ENCODE peak calls at places on chromosome 3, in six cellular contexts. U is colonic mucosa, G is heart right ventricle, M is ovary, H is A549, Y is hepatocyte. F is an unnamed sample.

GRCh38 chr3:170809021-170809974 is 60.7 kb downstream of the RPL22L1 start:
- DNase-seq in U (peak), G (no peak), Y (peak), M (peak), H (peak), F (peak)

GRCh38 chr3:155233213-155233612 is 60.3 kb downstream of the STRIT1 start:
- DNase-seq in G (no peak), U (no peak), M (peak), H (no peak), Y (peak), F (peak)

GRCh38 chr3:16728762-16729745 is 123.8 kb upstream of the DAZL start:
- DNase-seq in H (no peak), U (no peak), M (no peak), G (no peak), Y (no peak), F (peak)

GRCh38 chr3:126558336-126559071 is at the start of gene C3orf22:
- DNase-seq in U (peak), G (no peak), Y (no peak), M (no peak), H (no peak), F (no peak)

GRCh38 chr3:189308594-189308993 is 136.8 kb downstream of the TPRG1 start:
- DNase-seq in M (no peak), G (no peak), Y (peak), H (no peak), U (no peak), F (no peak)

GRCh38 chr3:126495786-126496185 is 20.1 kb upstream of the ZXDC start:
- DNase-seq in U (no peak), Y (no peak), H (no peak), M (no peak), G (no peak), F (no peak)

GRCh38 chr3:114376516-114376915 is 82.7 kb downstream of the TIGIT start:
- DNase-seq in U (no peak), Y (no peak), G (no peak), M (no peak), H (no peak), F (no peak)

GRCh38 chr3:151962891-151963290 is 89.4 kb downstream of the SUCNR1 start:
- DNase-seq in M (no peak), H (no peak), G (no peak), Y (no peak), U (no peak), F (no peak)

GRCh38 chr3:50321146-50321843 is 1.2 kb downstream of the HYAL2 start:
- DNase-seq in U (peak), Y (peak), M (peak), G (peak), H (peak), F (peak)

GRCh38 chr3:15629860-15630597 is 28.5 kb downstream of the BTD start:
- DNase-seq in U (peak), Y (peak), G (no peak), H (peak), M (peak), F (peak)

GRCh38 chr3:178072931-178073330 is 463.3 kb upstream of the KCNMB2 start:
- DNase-seq in H (no peak), Y (no peak), M (no peak), G (no peak), U (no peak), F (no peak)

GRCh38 chr3:156723182-156723619 is 48.8 kb downstream of the TIPARP start:
- DNase-seq in H (no peak), U (no peak), M (no peak), G (peak), Y (no peak), F (no peak)

GRCh38 chr3:42706721-42707619 is 4.4 kb upstream of the HHATL start:
- DNase-seq in Y (no peak), U (no peak), H (no peak), M (no peak), G (no peak), F (no peak)

GRCh38 chr3:45571216-45571615 is 23.3 kb upstream of the LIMD1 start:
- DNase-seq in M (no peak), H (no peak), G (no peak), U (no peak), Y (no peak), F (no peak)

GRCh38 chr3:153144779-153145178 is 17.2 kb upstream of the RAP2B start:
- DNase-seq in M (no peak), H (no peak), Y (no peak), U (no peak), G (no peak), F (peak)

GRCh38 chr3:10047876-10048275 is 21.6 kb downstream of the FANCD2 start:
- DNase-seq in G (no peak), U (no peak), M (no peak), Y (no peak), H (no peak), F (no peak)

GRCh38 chr3:111981457-111981763 is 2.6 kb downstream of the ABHD10 start:
- DNase-seq in Y (no peak), M (no peak), U (no peak), G (no peak), H (no peak), F (no peak)
- H3K4me3 ChIP-seq in Y (no peak), M (no peak), U (no peak), G (no peak), H (no peak), F (no peak)

DNA sequence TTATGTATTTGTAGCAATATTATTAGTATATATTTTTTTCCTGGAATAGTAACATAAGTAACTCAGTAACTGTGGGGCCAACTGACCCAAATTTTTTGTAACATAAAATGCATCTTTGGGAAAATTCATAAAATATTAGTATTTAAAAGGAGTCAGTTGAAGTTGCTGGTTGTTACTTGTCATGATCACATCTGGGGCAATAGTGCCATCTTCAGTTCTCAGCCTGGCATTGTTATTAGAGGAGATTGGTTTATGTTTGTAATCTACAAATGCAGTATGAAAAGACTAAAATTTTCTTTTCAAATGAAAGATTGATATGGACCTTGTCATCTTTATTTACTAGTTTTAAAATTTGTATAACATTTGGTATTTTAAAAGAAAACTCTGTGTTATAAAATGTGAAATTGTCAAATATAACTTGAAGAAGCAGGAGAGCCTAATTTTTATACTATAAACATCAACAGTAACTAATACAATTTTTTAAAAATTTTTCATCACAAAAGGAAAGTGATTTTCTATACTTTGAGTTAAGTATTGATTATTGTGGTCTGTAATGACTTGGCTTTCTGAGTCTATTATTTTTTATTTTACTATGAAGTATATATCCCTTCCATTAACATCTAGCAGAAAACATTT is 38.8 kb upstream of the MLF1 start:
- DNase-seq in U (no peak), Y (peak), M (no peak), H (peak), G (no peak), F (peak)
- TF ChIP-seq CTCF in U (no peak), Y (peak), M (no peak), H (peak), G (peak), F (peak)

GRCh38 chr3:169128579-169128978 is 534.9 kb downstream of the MECOM start:
- DNase-seq in Y (no peak), M (no peak), G (no peak), H (no peak), U (no peak), F (no peak)
- H3K4me3 ChIP-seq in Y (no peak), M (no peak), G (no peak), H (no peak), U (no peak), F (no peak)

GRCh38 chr3:29850641-29851040 is 569.8 kb downstream of the RBMS3 start:
- DNase-seq in M (no peak), H (peak), U (no peak), Y (no peak), G (no peak), F (no peak)
- TF ChIP-seq CTCF in M (no peak), H (no peak), U (no peak), Y (no peak), G (no peak), F (no peak)

GRCh38 chr3:79016587-79017380 is 751.0 kb downstream of the ROBO1 start:
- DNase-seq in H (no peak), Y (no peak), U (no peak), M (no peak), G (no peak), F (no peak)
- H3K4me3 ChIP-seq in H (peak), Y (peak), U (peak), M (peak), G (peak), F (peak)

DNA sequence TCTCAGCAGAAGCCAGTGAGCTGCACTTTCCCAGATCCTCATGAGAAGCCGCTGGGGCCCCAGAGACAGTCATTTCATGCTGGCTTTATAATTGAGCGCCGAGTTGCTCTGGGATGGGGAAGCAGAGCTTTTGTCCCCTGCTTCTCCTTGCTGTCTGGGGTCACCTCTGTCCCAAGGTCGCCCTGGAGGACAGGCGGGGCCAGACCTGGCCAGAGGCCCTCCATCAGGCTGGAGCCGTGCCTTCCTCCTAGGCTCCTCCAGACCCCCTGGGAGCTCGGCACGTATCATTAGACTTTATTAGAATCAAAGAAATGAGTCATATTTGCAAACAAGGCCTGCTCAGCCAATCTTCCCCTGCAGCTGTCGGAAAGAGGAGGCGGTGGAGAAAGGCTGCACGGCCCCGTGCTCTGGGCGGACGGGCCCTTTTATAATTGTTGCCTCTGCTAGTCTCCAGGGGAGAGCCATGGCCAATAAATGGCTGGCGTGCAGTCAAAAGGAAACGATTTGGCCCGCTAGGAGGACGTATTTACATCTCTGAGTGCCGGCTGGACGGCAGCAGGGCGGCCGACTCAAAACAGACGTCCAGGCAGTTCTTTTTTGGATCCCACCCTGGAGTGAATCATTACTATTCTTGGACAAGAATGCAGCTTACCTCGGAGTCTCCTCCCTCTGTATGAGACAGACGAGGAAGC is 50.4 kb downstream of the SLC6A6 start:
- DNase-seq in U (peak), G (peak), H (peak), M (peak), Y (peak), F (peak)
- TF ChIP-seq CTCF in U (peak), G (peak), H (no peak), M (peak), Y (no peak), F (no peak)

GRCh38 chr3:150577854-150578253 is 25.3 kb upstream of the SELENOT start:
- DNase-seq in G (no peak), M (no peak), U (no peak), Y (no peak), H (peak), F (no peak)

GRCh38 chr3:150581174-150581573 is 21.9 kb upstream of the SELENOT start:
- DNase-seq in M (no peak), U (no peak), Y (no peak), G (no peak), H (no peak), F (no peak)

GRCh38 chr3:150582620-150583019 is 20.5 kb upstream of the SELENOT start:
- DNase-seq in G (no peak), U (no peak), H (no peak), Y (no peak), M (no peak), F (no peak)

GRCh38 chr3:150588027-150588830 is 14.9 kb upstream of the SELENOT start:
- DNase-seq in U (no peak), H (no peak), G (peak), M (no peak), Y (no peak), F (no peak)

DNA sequence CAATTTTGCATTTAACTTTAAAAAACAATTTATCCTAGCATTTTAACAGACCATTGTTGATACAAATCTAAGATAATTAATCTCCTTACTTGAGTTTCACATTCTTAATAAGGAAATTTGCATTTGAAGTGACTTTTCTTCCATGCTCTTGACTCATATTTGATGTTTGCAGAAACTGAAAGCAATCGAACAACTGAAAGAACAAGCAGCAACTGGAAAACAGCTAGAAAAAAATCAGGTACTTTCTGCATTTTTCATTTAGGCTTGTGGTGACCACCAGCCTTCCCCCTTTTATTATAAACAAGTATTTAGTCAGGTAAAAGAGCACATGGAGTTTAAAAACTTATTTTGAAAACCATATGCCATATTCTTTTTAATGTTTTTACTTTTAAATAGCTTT is 20.1 kb upstream of the SELENOT start:
- DNase-seq in H (no peak), U (no peak), M (no peak), G (no peak), Y (no peak), F (no peak)
- H3K4me3 ChIP-seq in H (no peak), U (no peak), M (no peak), G (no peak), Y (no peak), F (no peak)

DNA sequence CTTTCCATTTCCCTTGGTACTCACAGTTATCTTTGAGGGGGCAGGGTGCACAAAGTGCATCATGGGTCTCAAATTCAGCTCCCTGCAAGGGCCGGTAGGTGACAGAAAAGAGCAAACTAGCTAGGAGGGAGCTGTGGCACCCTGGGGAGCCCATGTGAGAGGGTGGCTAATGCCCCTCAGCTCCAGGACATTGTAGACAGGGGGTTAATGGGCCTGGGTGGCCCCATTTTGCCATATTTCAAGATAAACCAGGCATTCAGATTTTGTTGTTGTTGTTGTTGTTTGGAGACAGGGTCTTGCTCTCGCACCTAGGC is 3.6 kb upstream of the SLC6A6 start:
- DNase-seq in G (no peak), H (no peak), Y (no peak), M (no peak), U (no peak), F (no peak)
- TF ChIP-seq CTCF in G (no peak), H (no peak), Y (no peak), M (no peak), U (no peak), F (no peak)

DNA sequence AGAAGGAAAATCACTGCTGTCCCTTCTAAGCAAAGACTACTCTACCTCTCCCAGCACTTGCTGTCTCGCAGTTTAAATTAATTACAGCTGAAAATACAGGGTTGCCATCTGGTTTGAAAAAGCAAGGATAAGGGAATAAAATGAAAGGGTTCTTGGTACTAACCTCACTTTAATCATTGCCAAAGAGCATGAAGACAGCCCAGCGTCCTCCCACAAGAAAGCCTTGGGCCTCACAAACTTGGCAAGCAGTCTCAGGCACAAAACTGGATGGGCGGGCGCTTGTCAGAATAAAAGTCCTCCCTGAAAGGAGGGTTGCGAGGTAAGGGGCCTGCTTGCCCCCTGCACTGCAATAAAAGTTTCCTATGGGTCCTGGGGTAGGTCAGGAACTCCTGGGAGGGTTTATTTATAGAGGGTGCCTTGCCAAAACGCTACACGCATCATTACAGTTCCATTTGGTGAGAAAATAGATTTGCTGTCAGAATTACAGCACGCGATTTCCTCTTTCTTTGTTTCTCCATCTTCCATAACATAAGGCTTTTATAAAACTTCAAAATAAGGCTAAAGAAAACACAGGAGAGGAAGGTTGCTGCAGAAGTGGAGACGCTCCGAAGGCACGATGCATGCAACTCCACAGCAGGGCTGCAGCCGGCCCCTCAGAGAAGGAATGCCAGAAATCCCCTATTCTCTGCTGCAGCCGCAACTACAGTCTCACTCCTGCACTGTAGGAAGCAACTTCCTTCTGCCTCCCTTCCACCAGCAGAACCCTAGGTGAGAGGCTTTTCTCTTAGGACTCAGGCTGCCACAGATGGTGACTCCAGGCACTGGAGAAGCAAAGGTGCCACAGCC is 61.4 kb downstream of the VGLL4 start:
- DNase-seq in H (no peak), Y (peak), G (peak), M (peak), U (peak), F (peak)
- H3K4me3 ChIP-seq in H (no peak), Y (peak), G (peak), M (peak), U (peak), F (peak)